ENCODE peak calls at places on chromosome 10, in six cellular contexts. One of them, this sample, is unnamed.

GRCh38 chr10:59622320-59622901 is 87.2 kb downstream of the SLC16A9 start:
- DNase-seq in GM12891: no peak
- DNase-seq in K562: peak
- DNase-seq in HepG2: peak
- DNase-seq in GM12878: no peak
- DNase-seq in SK-N-SH: peak
- DNase-seq in this sample: no peak

GRCh38 chr10:125283191-125283590 is 122.8 kb upstream of the CTBP2 start:
- DNase-seq in K562: no peak
- DNase-seq in GM12891: no peak
- DNase-seq in GM12878: no peak
- DNase-seq in HepG2: no peak
- DNase-seq in SK-N-SH: peak
- DNase-seq in this sample: no peak

GRCh38 chr10:106111241-106111640 is 1053.3 kb downstream of the SORCS1 start:
- DNase-seq in GM12891: no peak
- DNase-seq in GM12878: no peak
- DNase-seq in SK-N-SH: no peak
- DNase-seq in K562: no peak
- DNase-seq in HepG2: no peak
- DNase-seq in this sample: no peak

GRCh38 chr10:59129867-59130266 is 46.6 kb upstream of the PHYHIPL start:
- DNase-seq in GM12878: no peak
- DNase-seq in K562: no peak
- DNase-seq in GM12891: no peak
- DNase-seq in SK-N-SH: no peak
- DNase-seq in HepG2: no peak
- DNase-seq in this sample: no peak

GRCh38 chr10:101158101-101159058 is 27.3 kb downstream of the TLX1 start:
- DNase-seq in HepG2: no peak
- DNase-seq in SK-N-SH: no peak
- DNase-seq in GM12891: no peak
- DNase-seq in K562: no peak
- DNase-seq in GM12878: no peak
- DNase-seq in this sample: no peak

GRCh38 chr10:84291389-84291788 is 37.0 kb upstream of the CCSER2 start:
- DNase-seq in SK-N-SH: no peak
- DNase-seq in GM12891: no peak
- DNase-seq in K562: peak
- DNase-seq in GM12878: no peak
- DNase-seq in HepG2: peak
- DNase-seq in this sample: no peak

GRCh38 chr10:15725603-15726002 is 5.9 kb upstream of the ITGA8 start:
- DNase-seq in K562: peak
- DNase-seq in GM12891: no peak
- DNase-seq in SK-N-SH: peak
- DNase-seq in HepG2: peak
- DNase-seq in GM12878: no peak
- DNase-seq in this sample: no peak

GRCh38 chr10:128324468-128324867 is 198.2 kb upstream of the MKI67 start:
- DNase-seq in K562: no peak
- DNase-seq in GM12878: no peak
- DNase-seq in HepG2: no peak
- DNase-seq in SK-N-SH: no peak
- DNase-seq in GM12891: no peak
- DNase-seq in this sample: no peak

GRCh38 chr10:59362991-59363390 is 642 bp upstream of the FAM13C start:
- DNase-seq in GM12878: no peak
- DNase-seq in HepG2: no peak
- DNase-seq in SK-N-SH: peak
- DNase-seq in GM12891: no peak
- DNase-seq in K562: no peak
- DNase-seq in this sample: no peak

GRCh38 chr10:15824498-15824897 is 35.8 kb downstream of the MINDY3 start:
- DNase-seq in SK-N-SH: peak
- DNase-seq in HepG2: no peak
- DNase-seq in K562: no peak
- DNase-seq in GM12878: no peak
- DNase-seq in GM12891: no peak
- DNase-seq in this sample: no peak

GRCh38 chr10:124996127-124996853 is 54.4 kb downstream of the ZRANB1 start:
- DNase-seq in GM12878: no peak
- DNase-seq in GM12891: no peak
- DNase-seq in HepG2: no peak
- DNase-seq in K562: no peak
- DNase-seq in SK-N-SH: no peak
- DNase-seq in this sample: no peak

GRCh38 chr10:11521860-11522259 is 89.6 kb downstream of the USP6NL start:
- DNase-seq in GM12878: no peak
- DNase-seq in HepG2: no peak
- DNase-seq in K562: no peak
- DNase-seq in GM12891: no peak
- DNase-seq in SK-N-SH: no peak
- DNase-seq in this sample: no peak

GRCh38 chr10:24528960-24529359 is 194.7 kb downstream of the ARHGAP21 start:
- DNase-seq in GM12878: no peak
- DNase-seq in SK-N-SH: no peak
- DNase-seq in K562: no peak
- DNase-seq in HepG2: no peak
- DNase-seq in GM12891: no peak
- DNase-seq in this sample: no peak

GRCh38 chr10:6649107-6649720 is 69.1 kb upstream of the PRKCQ start:
- DNase-seq in GM12891: no peak
- DNase-seq in HepG2: no peak
- DNase-seq in GM12878: no peak
- DNase-seq in K562: no peak
- DNase-seq in SK-N-SH: no peak
- DNase-seq in this sample: no peak

GRCh38 chr10:122525788-122526187 is 34.8 kb upstream of the DMBT1 start:
- DNase-seq in SK-N-SH: no peak
- DNase-seq in GM12891: no peak
- DNase-seq in GM12878: no peak
- DNase-seq in K562: peak
- DNase-seq in HepG2: peak
- DNase-seq in this sample: no peak

GRCh38 chr10:120789804-120790203 is 61.4 kb upstream of the WDR11 start:
- DNase-seq in HepG2: no peak
- DNase-seq in GM12878: no peak
- DNase-seq in SK-N-SH: no peak
- DNase-seq in K562: no peak
- DNase-seq in GM12891: no peak
- DNase-seq in this sample: no peak

GRCh38 chr10:50393784-50394183 is 142.5 kb upstream of the ASAH2 start:
- DNase-seq in K562: peak
- DNase-seq in SK-N-SH: no peak
- DNase-seq in GM12891: no peak
- DNase-seq in HepG2: peak
- DNase-seq in GM12878: no peak
- DNase-seq in this sample: no peak

GRCh38 chr10:107546239-107546638 is 381.7 kb upstream of the SORCS1 start:
- DNase-seq in GM12891: no peak
- DNase-seq in K562: no peak
- DNase-seq in HepG2: no peak
- DNase-seq in SK-N-SH: peak
- DNase-seq in GM12878: no peak
- DNase-seq in this sample: no peak

GRCh38 chr10:102379383-102379782 is 16.1 kb upstream of the NFKB2 start:
- DNase-seq in GM12878: no peak
- DNase-seq in HepG2: no peak
- DNase-seq in GM12891: no peak
- DNase-seq in SK-N-SH: no peak
- DNase-seq in K562: no peak
- DNase-seq in this sample: no peak

GRCh38 chr10:102384053-102384452 is 11.5 kb upstream of the NFKB2 start:
- DNase-seq in HepG2: no peak
- DNase-seq in GM12878: no peak
- DNase-seq in GM12891: no peak
- DNase-seq in SK-N-SH: no peak
- DNase-seq in K562: peak
- DNase-seq in this sample: no peak

GRCh38 chr10:102384606-102385429 is 10.7 kb upstream of the NFKB2 start:
- DNase-seq in HepG2: peak
- DNase-seq in K562: no peak
- DNase-seq in SK-N-SH: no peak
- DNase-seq in GM12891: no peak
- DNase-seq in GM12878: no peak
- DNase-seq in this sample: no peak

GRCh38 chr10:102381983-102382382 is 13.5 kb upstream of the NFKB2 start:
- DNase-seq in K562: no peak
- DNase-seq in GM12878: no peak
- DNase-seq in HepG2: no peak
- DNase-seq in SK-N-SH: no peak
- DNase-seq in GM12891: no peak
- DNase-seq in this sample: no peak

GRCh38 chr10:102382871-102383270 is 12.6 kb upstream of the NFKB2 start:
- DNase-seq in HepG2: no peak
- DNase-seq in K562: no peak
- DNase-seq in GM12891: no peak
- DNase-seq in SK-N-SH: no peak
- DNase-seq in GM12878: no peak
- DNase-seq in this sample: no peak
- TF ChIP-seq POLR2AphosphoS5 in HepG2: no peak
- TF ChIP-seq POLR2AphosphoS5 in K562: no peak
- TF ChIP-seq POLR2AphosphoS5 in GM12891: no peak
- TF ChIP-seq POLR2AphosphoS5 in SK-N-SH: no peak
- TF ChIP-seq POLR2AphosphoS5 in GM12878: no peak
- TF ChIP-seq POLR2AphosphoS5 in this sample: no peak

DNA sequence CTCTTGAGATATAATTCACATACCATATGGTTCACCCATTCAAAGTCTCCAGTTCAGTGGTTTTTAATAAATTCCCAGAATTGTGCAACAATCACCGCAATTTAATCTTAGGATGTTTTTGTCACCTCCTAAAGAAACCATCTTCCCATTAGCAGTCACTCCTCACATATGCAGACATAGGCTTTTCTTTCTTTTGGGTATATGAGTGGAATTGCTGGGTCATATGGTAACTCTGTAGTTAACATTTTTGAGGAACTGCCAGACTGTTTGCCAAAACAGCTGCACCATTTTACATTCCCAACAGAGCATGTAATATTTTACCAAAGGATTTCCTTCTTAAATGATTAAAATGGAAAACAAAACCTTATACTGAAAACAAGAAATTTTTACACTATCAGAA is 57.0 kb downstream of the CC2D2B start:
- DNase-seq in K562: no peak
- DNase-seq in HepG2: no peak
- DNase-seq in SK-N-SH: no peak
- DNase-seq in GM12878: no peak
- DNase-seq in GM12891: no peak
- DNase-seq in this sample: no peak
- TF ChIP-seq TAF1 in K562: no peak
- TF ChIP-seq TAF1 in HepG2: no peak
- TF ChIP-seq TAF1 in SK-N-SH: no peak
- TF ChIP-seq TAF1 in GM12878: no peak
- TF ChIP-seq TAF1 in GM12891: no peak
- TF ChIP-seq TAF1 in this sample: no peak

GRCh38 chr10:70223728-70224127 is 9.5 kb downstream of the PPA1 start:
- DNase-seq in HepG2: no peak
- DNase-seq in GM12891: no peak
- DNase-seq in SK-N-SH: no peak
- DNase-seq in K562: no peak
- DNase-seq in GM12878: no peak
- DNase-seq in this sample: no peak

GRCh38 chr10:70232859-70233108 is 445 bp downstream of the PPA1 start:
- DNase-seq in GM12878: no peak
- DNase-seq in K562: no peak
- DNase-seq in GM12891: no peak
- DNase-seq in HepG2: no peak
- DNase-seq in SK-N-SH: no peak
- DNase-seq in this sample: no peak

GRCh38 chr10:70228503-70228902 is 4.7 kb downstream of the PPA1 start:
- DNase-seq in GM12878: no peak
- DNase-seq in K562: no peak
- DNase-seq in GM12891: no peak
- DNase-seq in SK-N-SH: no peak
- DNase-seq in HepG2: no peak
- DNase-seq in this sample: no peak

GRCh38 chr10:70232155-70232858 is 922 bp downstream of the PPA1 start:
- DNase-seq in SK-N-SH: peak
- DNase-seq in GM12891: no peak
- DNase-seq in K562: peak
- DNase-seq in GM12878: no peak
- DNase-seq in HepG2: peak
- DNase-seq in this sample: no peak

DNA sequence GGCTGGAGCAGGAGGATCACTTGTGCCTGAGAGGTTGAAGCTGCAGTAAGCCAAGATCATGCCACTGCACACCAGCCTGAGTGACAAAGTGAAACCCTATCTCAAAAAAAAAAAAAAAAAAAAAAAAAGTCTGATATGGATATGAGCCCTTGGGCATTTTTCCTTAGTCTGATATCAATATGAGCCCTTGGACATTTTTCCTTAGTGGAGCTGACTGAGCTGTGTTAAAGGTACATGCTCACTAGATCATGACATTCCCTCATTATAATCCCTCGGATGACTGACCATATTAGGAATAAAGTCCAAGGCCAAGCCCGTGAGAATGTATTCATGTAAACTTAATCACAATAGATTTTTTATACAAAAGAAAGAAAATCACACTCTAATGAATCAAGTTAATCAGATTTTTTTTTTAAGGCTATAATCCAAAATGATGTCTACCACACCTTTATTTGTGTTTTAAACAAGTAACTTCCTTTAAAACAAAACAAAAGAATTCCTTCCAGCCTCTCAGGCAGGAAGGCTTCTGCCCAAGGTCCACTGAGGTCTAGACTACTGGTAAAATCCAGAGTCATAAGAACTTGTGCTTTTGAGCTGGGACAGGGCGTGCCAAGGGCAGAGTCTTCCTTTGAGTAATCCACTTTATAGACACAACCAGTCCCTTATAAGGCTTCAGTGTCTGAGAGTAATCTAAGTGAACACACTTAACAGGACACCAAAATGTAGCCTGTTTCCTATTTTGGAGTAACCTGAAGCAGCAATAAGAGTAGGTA is 5.5 kb downstream of the PPA1 start:
- DNase-seq in GM12878: no peak
- DNase-seq in K562: no peak
- DNase-seq in GM12891: no peak
- DNase-seq in HepG2: peak
- DNase-seq in SK-N-SH: no peak
- DNase-seq in this sample: no peak
- TF ChIP-seq POLR2AphosphoS5 in GM12878: no peak
- TF ChIP-seq POLR2AphosphoS5 in K562: no peak
- TF ChIP-seq POLR2AphosphoS5 in GM12891: no peak
- TF ChIP-seq POLR2AphosphoS5 in HepG2: no peak
- TF ChIP-seq POLR2AphosphoS5 in SK-N-SH: no peak
- TF ChIP-seq POLR2AphosphoS5 in this sample: no peak

DNA sequence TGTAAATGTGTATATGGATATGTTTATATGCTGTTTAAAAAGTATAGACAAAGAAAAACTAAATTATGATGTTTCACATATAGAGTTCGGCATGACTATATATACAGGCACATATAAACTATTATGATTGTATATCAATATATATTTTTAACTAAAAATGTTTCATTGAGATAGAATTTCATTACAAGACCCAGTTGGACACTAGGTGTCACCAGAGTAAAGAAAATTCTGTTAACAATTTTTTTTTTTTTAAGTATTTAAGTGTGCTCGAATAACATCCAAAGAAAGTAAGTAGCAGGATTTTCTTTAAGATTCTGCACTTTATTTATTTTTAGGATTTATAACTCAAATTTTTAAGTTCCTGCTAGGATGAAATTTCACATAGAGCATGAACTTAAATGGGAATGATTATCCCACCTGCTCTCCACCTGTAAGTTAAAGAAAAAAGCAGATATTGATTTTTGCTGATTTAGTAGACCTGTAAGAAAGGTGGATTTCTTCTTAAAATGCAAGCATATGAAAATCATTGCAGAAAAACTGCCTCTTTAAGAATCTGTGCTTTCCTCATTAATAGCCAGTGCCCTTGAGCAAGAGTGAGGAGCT is 961.5 kb downstream of the PCDH15 start:
- DNase-seq in SK-N-SH: peak
- DNase-seq in GM12878: no peak
- DNase-seq in HepG2: peak
- DNase-seq in GM12891: no peak
- DNase-seq in K562: peak
- DNase-seq in this sample: no peak
- TF ChIP-seq TAF1 in SK-N-SH: no peak
- TF ChIP-seq TAF1 in GM12878: no peak
- TF ChIP-seq TAF1 in HepG2: no peak
- TF ChIP-seq TAF1 in GM12891: no peak
- TF ChIP-seq TAF1 in K562: no peak
- TF ChIP-seq TAF1 in this sample: no peak

This sample was measured in GM12892.